ENCODE peak calls at places on chromosomes 6 and 20, in eight cellular contexts. S is HCT116, C is adrenal gland, G is dorsolateral prefrontal cortex, A is fibroblast of villous mesenchyme, R is AG04450, X is lower lobe of right lung, T is choroid plexus epithelial cell. P is an unnamed sample.

GRCh38 chr6:170404036-170404435 is 97.5 kb downstream of the FAM120B start:
- DNase-seq in T (no peak), C (no peak), X (no peak), R (no peak), S (no peak), A (no peak), G (peak), P (no peak)

GRCh38 chr6:11852061-11852619 is 73.5 kb upstream of the ADTRP start:
- DNase-seq in G (no peak), S (no peak), C (no peak), R (no peak), A (no peak), X (no peak), T (no peak), P (peak)

GRCh38 chr20:10034717-10035571 is at the start of gene ANKEF1:
- DNase-seq in X (peak), S (peak), R (no peak), G (peak), T (peak), C (peak), A (peak), P (peak)

GRCh38 chr20:40635990-40636389 is 53.0 kb downstream of the MAFB start:
- DNase-seq in X (no peak), G (no peak), A (no peak), S (no peak), R (no peak), T (peak), C (no peak), P (no peak)

GRCh38 chr6:130359736-130360135 is 6.1 kb upstream of the TMEM200A start:
- DNase-seq in C (no peak), A (peak), G (no peak), T (no peak), X (no peak), S (no peak), R (no peak), P (no peak)

GRCh38 chr6:144364208-144364718 is 79.1 kb downstream of the UTRN start:
- DNase-seq in A (no peak), T (no peak), C (no peak), S (no peak), X (no peak), G (no peak), R (no peak), P (no peak)

GRCh38 chr6:90294989-90295853 is 1.4 kb downstream of the BACH2 start:
- DNase-seq in S (no peak), C (no peak), A (peak), G (peak), T (peak), X (peak), R (no peak), P (peak)

GRCh38 chr6:83592770-83593394 is 80.5 kb downstream of the PRSS35 start:
- DNase-seq in A (peak), G (no peak), R (no peak), X (no peak), C (peak), T (peak), S (peak), P (no peak)

GRCh38 chr20:38007526-38007925 is 25.7 kb downstream of the TTI1 start:
- DNase-seq in A (no peak), T (no peak), S (no peak), X (no peak), C (no peak), R (no peak), G (no peak), P (no peak)

GRCh38 chr6:49668083-49668511 is 31.5 kb upstream of the RHAG start:
- DNase-seq in R (no peak), G (no peak), S (no peak), A (no peak), X (no peak), C (no peak), T (peak), P (no peak)

GRCh38 chr6:2132911-2133310 is 112.5 kb downstream of the GMDS start:
- DNase-seq in T (no peak), G (no peak), X (no peak), A (no peak), S (no peak), C (no peak), R (no peak), P (no peak)

GRCh38 chr6:142055219-142055618 is 77.5 kb upstream of the GJE1 start:
- DNase-seq in A (no peak), G (no peak), X (no peak), T (no peak), S (no peak), C (no peak), R (no peak), P (no peak)

GRCh38 chr6:161439093-161439492 is 165.2 kb upstream of the AGPAT4 start:
- DNase-seq in C (peak), S (peak), R (peak), X (no peak), A (peak), G (peak), T (peak), P (no peak)

GRCh38 chr6:99434702-99435530 is 9.8 kb upstream of the PNISR start:
- DNase-seq in X (no peak), G (no peak), T (peak), A (peak), S (peak), R (no peak), C (no peak), P (no peak)

GRCh38 chr6:34129753-34130152 is 16.1 kb downstream of the GRM4 start:
- DNase-seq in X (no peak), T (no peak), C (no peak), S (no peak), A (no peak), R (no peak), G (no peak), P (no peak)

GRCh38 chr6:113490356-113490755 is 366.8 kb upstream of the MARCKS start:
- DNase-seq in G (no peak), X (no peak), R (no peak), A (peak), T (no peak), S (no peak), C (no peak), P (no peak)

GRCh38 chr6:46172176-46172575 is 1.4 kb upstream of the ENPP5 start:
- DNase-seq in T (no peak), A (no peak), X (no peak), C (no peak), S (no peak), R (no peak), G (no peak), P (no peak)

GRCh38 chr20:51356871-51357270 is 185.6 kb downstream of the NFATC2 start:
- DNase-seq in A (no peak), X (no peak), G (no peak), R (no peak), C (no peak), S (no peak), T (no peak), P (no peak)

GRCh38 chr6:129686941-129687627 is 22.9 kb downstream of the ARHGAP18 start:
- DNase-seq in X (no peak), C (no peak), G (no peak), S (no peak), T (peak), A (peak), R (no peak), P (no peak)

GRCh38 chr6:166167801-166168615 is at the start of gene TBXT:
- DNase-seq in S (no peak), T (no peak), A (no peak), R (no peak), G (no peak), X (no peak), C (no peak), P (peak)

GRCh38 chr20:48951646-48952045 is 30.1 kb downstream of the ARFGEF2 start:
- DNase-seq in T (no peak), R (no peak), X (no peak), A (no peak), S (no peak), C (no peak), G (no peak), P (no peak)

GRCh38 chr6:151209071-151209831 is 30.5 kb upstream of the AKAP12 start:
- DNase-seq in G (no peak), C (no peak), S (peak), R (no peak), A (no peak), T (peak), X (no peak), P (no peak)

GRCh38 chr6:156617376-156617775 is 159.8 kb upstream of the ARID1B start:
- DNase-seq in G (no peak), X (no peak), R (no peak), S (no peak), A (peak), C (peak), T (no peak), P (no peak)

GRCh38 chr6:32983493-32983848 is 15.1 kb downstream of the BRD2 start:
- DNase-seq in G (no peak), T (no peak), X (no peak), S (no peak), C (no peak), R (no peak), A (no peak), P (no peak)

GRCh38 chr6:139407718-139408222 is 33.3 kb upstream of the CITED2 start:
- DNase-seq in R (peak), A (peak), T (peak), X (no peak), G (no peak), C (no peak), S (no peak), P (no peak)

GRCh38 chr20:5168582-5169396 is 42.0 kb downstream of the CDS2 start:
- DNase-seq in X (no peak), R (no peak), C (no peak), S (no peak), T (peak), A (peak), G (no peak), P (peak)

GRCh38 chr20:63224272-63225081 is 8.5 kb upstream of the YTHDF1 start:
- DNase-seq in C (peak), R (no peak), S (no peak), G (no peak), T (peak), A (peak), X (peak), P (no peak)

GRCh38 chr6:31794294-31794865 is 1.2 kb downstream of the VARS1 start:
- DNase-seq in A (peak), X (no peak), C (no peak), S (no peak), G (no peak), T (peak), R (no peak), P (no peak)

GRCh38 chr20:46128310-46129151 is 10.4 kb downstream of the CD40 start:
- DNase-seq in A (no peak), X (no peak), T (peak), G (peak), S (no peak), C (no peak), R (no peak), P (peak)

GRCh38 chr20:17536944-17537444 is 5.8 kb upstream of the BFSP1 start:
- DNase-seq in A (peak), G (peak), T (peak), X (peak), R (peak), S (peak), C (peak), P (peak)

GRCh38 chr6:6131492-6132109 is 124.9 kb upstream of the NRN1 start:
- DNase-seq in X (no peak), A (no peak), G (no peak), S (peak), C (no peak), T (peak), R (no peak), P (peak)

GRCh38 chr20:4898282-4898681 is 103.0 kb downstream of the SLC23A2 start:
- DNase-seq in G (no peak), A (peak), C (peak), S (peak), X (no peak), T (peak), R (peak), P (no peak)

GRCh38 chr6:71321344-71321743 is 32.7 kb downstream of the OGFRL1 start:
- DNase-seq in C (no peak), S (no peak), R (no peak), A (peak), X (no peak), G (no peak), T (no peak), P (no peak)

GRCh38 chr6:37966801-37967200 is 147.3 kb downstream of the ZFAND3 start:
- DNase-seq in G (no peak), S (no peak), T (no peak), R (no peak), A (no peak), C (no peak), X (no peak), P (no peak)

GRCh38 chr20:36988494-36988966 is 37.0 kb upstream of the SAMHD1 start:
- DNase-seq in S (no peak), X (no peak), A (no peak), C (peak), R (no peak), G (no peak), T (peak), P (no peak)

GRCh38 chr6:127690092-127690491 is 113.1 kb downstream of the C6orf58 start:
- DNase-seq in S (peak), G (no peak), X (no peak), R (peak), C (no peak), A (peak), T (peak), P (no peak)

GRCh38 chr6:153048631-153049030 is 46.1 kb upstream of the MTRF1L start:
- DNase-seq in G (no peak), A (no peak), R (no peak), C (no peak), T (no peak), X (no peak), S (no peak), P (no peak)

DNA sequence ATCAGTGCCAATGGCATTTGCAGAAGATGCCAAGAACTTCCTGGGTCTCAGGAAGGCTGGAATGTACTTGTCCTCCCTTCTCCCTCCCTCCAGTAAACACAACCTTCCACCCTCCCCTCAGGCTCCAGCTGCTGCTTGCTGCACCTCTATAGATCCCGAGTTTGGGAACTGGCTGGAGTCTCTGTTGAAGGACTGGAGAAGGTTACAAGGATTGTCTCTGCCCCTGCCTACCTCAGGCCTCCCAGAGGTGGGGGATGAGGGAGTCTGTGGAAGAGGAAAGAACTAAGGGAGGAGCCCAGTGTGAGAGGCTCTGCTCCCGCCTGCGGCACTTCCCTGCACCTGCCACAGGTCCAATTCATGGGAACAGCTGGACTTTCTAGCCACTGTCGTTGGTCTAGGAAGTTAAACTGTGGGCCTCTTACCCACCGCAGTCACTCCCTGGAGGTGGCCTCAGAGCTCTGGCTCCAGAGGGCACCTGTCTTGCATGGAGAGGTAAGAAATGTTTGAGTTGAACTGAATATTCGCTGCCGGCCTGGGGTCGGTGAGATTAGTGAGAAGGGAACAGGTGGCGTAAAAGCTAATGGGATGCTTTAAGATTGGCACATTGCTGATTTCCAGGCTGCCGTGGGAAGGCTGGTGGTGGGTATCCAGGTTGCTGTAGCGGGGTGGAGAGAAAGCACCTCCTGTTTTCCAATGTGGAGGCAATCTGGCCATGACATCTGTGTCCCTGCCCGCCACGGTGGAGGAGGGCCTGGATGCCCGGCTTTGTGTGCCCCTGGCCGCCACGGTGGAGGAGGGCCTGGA is 54.3 kb downstream of the PPP1R14C start:
- DNase-seq in G (no peak), S (no peak), R (no peak), T (no peak), C (no peak), X (no peak), A (no peak), P (peak)
- TF ChIP-seq CTCF in G (no peak), S (no peak), R (no peak), T (no peak), C (no peak), X (no peak), A (no peak), P (no peak)

GRCh38 chr6:53547815-53548496 is 3.1 kb upstream of the GCLC start:
- DNase-seq in C (peak), A (peak), T (peak), X (peak), R (peak), S (peak), G (peak), P (peak)
- TF ChIP-seq CTCF in C (no peak), A (no peak), T (no peak), X (peak), R (no peak), S (no peak), G (peak), P (no peak)

GRCh38 chr6:168331058-168331457 is 11.5 kb upstream of the DACT2 start:
- DNase-seq in T (no peak), R (no peak), S (no peak), X (no peak), C (peak), G (no peak), A (no peak), P (no peak)

GRCh38 chr6:168332020-168332419 is 12.4 kb upstream of the DACT2 start:
- DNase-seq in T (no peak), G (no peak), C (no peak), X (no peak), S (no peak), R (no peak), A (no peak), P (no peak)

GRCh38 chr6:168333471-168333870 is 13.9 kb upstream of the DACT2 start:
- DNase-seq in C (no peak), G (no peak), A (no peak), X (no peak), S (no peak), T (no peak), R (no peak), P (no peak)

GRCh38 chr6:168334072-168334471 is 14.5 kb upstream of the DACT2 start:
- DNase-seq in X (no peak), A (no peak), C (no peak), S (no peak), T (no peak), R (no peak), G (no peak), P (no peak)

GRCh38 chr6:168333039-168333438 is 13.5 kb upstream of the DACT2 start:
- DNase-seq in C (no peak), S (peak), G (no peak), T (peak), R (no peak), X (no peak), A (no peak), P (no peak)
- TF ChIP-seq CTCF in C (no peak), S (peak), G (no peak), T (peak), R (no peak), X (peak), A (peak), P (peak)

GRCh38 chr6:124400600-124400999 is 561.6 kb upstream of the RNF217 start:
- DNase-seq in C (no peak), A (no peak), R (no peak), S (no peak), G (no peak), T (peak), X (no peak), P (no peak)
- TF ChIP-seq CTCF in C (no peak), A (no peak), R (no peak), S (no peak), G (peak), T (peak), X (no peak), P (no peak)

GRCh38 chr20:31833130-31833930 is 12.1 kb downstream of the FOXS1 start:
- DNase-seq in G (no peak), T (peak), A (peak), X (peak), S (peak), C (peak), R (no peak), P (peak)
- TF ChIP-seq CTCF in G (peak), T (peak), A (peak), X (peak), S (peak), C (peak), R (peak), P (peak)

GRCh38 chr6:137968468-137968804 is 101.4 kb downstream of the TNFAIP3 start:
- DNase-seq in A (no peak), T (no peak), C (no peak), G (no peak), X (no peak), R (no peak), S (no peak), P (no peak)

GRCh38 chr6:137970368-137970767 is 103.3 kb downstream of the TNFAIP3 start:
- DNase-seq in X (no peak), R (no peak), C (no peak), T (no peak), G (no peak), S (no peak), A (no peak), P (no peak)

GRCh38 chr6:137969874-137970273 is 102.8 kb downstream of the TNFAIP3 start:
- DNase-seq in T (no peak), X (no peak), R (no peak), A (no peak), G (no peak), S (no peak), C (no peak), P (no peak)

GRCh38 chr6:137968901-137969300 is 101.8 kb downstream of the TNFAIP3 start:
- DNase-seq in R (no peak), T (peak), X (no peak), A (no peak), C (no peak), G (no peak), S (no peak), P (no peak)

GRCh38 chr6:137967689-137968467 is 100.8 kb downstream of the TNFAIP3 start:
- DNase-seq in A (peak), C (no peak), G (no peak), R (no peak), T (peak), S (no peak), X (no peak), P (no peak)
- TF ChIP-seq CTCF in A (no peak), C (no peak), G (no peak), R (no peak), T (no peak), S (no peak), X (no peak), P (no peak)

DNA sequence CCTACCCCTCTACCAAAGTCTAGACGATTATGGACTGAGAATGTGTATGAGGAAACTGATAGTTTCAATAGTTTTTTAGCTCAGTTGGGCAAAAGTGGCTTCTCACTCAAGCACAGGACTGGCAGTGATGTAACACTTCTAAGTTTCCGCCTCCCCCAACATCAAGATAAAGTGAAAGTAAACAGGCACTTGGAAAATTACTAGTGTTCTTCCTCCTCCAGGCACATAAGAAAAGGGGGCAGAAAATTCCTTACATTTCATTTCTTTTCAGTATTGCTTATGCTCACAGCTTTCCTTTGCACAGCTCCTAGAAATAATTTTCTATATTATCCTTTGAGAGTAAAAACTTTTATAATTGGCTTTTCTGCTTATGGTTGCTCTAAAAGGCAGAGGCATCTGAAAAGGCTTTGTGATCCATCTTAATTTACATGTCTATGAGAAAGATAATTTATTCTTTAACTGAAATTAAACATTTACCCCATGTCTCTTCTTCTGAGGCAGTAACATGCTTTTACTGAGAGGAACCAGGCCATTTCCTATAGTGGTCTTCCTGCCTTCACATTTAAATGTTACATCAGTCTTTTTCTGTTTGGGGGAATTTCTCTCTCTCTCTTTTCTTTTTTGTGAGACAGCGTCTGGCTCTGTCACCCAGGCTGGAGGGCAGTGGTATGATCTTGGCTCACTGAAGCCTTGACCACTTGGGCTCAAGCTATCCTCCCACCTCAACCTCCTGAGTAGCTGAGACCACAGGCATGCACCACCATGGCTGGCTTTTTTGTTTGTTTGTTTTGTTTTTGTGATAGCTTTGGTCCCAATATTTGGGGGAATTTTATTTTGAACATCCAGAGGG is 65.0 kb upstream of the EEF1A1 start:
- DNase-seq in C (peak), A (peak), S (peak), R (peak), G (no peak), T (peak), X (no peak), P (no peak)
- TF ChIP-seq CTCF in C (no peak), A (no peak), S (no peak), R (no peak), G (no peak), T (no peak), X (no peak), P (no peak)

GRCh38 chr20:58007947-58008346 is 220.5 kb downstream of the ANKRD60 start:
- DNase-seq in R (no peak), A (no peak), G (no peak), S (no peak), X (peak), T (no peak), C (peak), P (no peak)
- TF ChIP-seq CTCF in R (no peak), A (no peak), G (no peak), S (no peak), X (no peak), T (no peak), C (no peak), P (no peak)